ENCODE peak calls at places on chromosome 3, in five cellular contexts. F, A, Y, N and Z are unnamed samples.

GRCh38 chr3:55267206-55267930 is 219.7 kb downstream of the WNT5A start:
- DNase-seq in F (no peak), A (peak), Y (no peak), N (no peak), Z (no peak)

GRCh38 chr3:134476977-134477376 is 8.8 kb downstream of the ANAPC13 start:
- DNase-seq in F (no peak), A (no peak), Y (no peak), N (no peak), Z (no peak)

GRCh38 chr3:112647122-112647521 is 6.2 kb upstream of the CCDC80 start:
- DNase-seq in F (no peak), A (peak), Y (no peak), N (no peak), Z (no peak)

GRCh38 chr3:28322464-28322863 is 26.1 kb upstream of the ZCWPW2 start:
- DNase-seq in F (no peak), A (no peak), Y (no peak), N (no peak), Z (no peak)

GRCh38 chr3:140736863-140737460 is 59.1 kb downstream of the TRIM42 start:
- DNase-seq in F (peak), A (no peak), Y (no peak), N (peak), Z (peak)

GRCh38 chr3:99191186-99191585 is 289.7 kb upstream of the DCBLD2 start:
- DNase-seq in F (no peak), A (no peak), Y (no peak), N (no peak), Z (no peak)

GRCh38 chr3:186700267-186700666 is 16.9 kb upstream of the KNG1 start:
- DNase-seq in F (no peak), A (no peak), Y (no peak), N (no peak), Z (no peak)

GRCh38 chr3:43009547-43009946 is 30.4 kb downstream of the GASK1A start:
- DNase-seq in F (no peak), A (no peak), Y (no peak), N (no peak), Z (no peak)

GRCh38 chr3:126676919-126677705 is 22.2 kb upstream of the TXNRD3 start:
- DNase-seq in F (peak), A (no peak), Y (no peak), N (no peak), Z (no peak)

GRCh38 chr3:56591256-56591655 is 34.3 kb downstream of the CCDC66 start:
- DNase-seq in F (no peak), A (no peak), Y (no peak), N (no peak), Z (no peak)

GRCh38 chr3:43637702-43638101 is 15.9 kb upstream of the ANO10 start:
- DNase-seq in F (no peak), A (no peak), Y (no peak), N (no peak), Z (no peak)

GRCh38 chr3:10779293-10779805 is 36.7 kb upstream of the SLC6A11 start:
- DNase-seq in F (no peak), A (no peak), Y (no peak), N (no peak), Z (no peak)

GRCh38 chr3:111904376-111905241 is 45.5 kb downstream of the PHLDB2 start:
- DNase-seq in F (no peak), A (peak), Y (no peak), N (peak), Z (no peak)

GRCh38 chr3:24365168-24365567 is 129.5 kb downstream of the THRB start:
- DNase-seq in F (peak), A (peak), Y (no peak), N (peak), Z (peak)

GRCh38 chr3:126050626-126051025 is 33.3 kb downstream of the SLC41A3 start:
- DNase-seq in F (no peak), A (no peak), Y (no peak), N (no peak), Z (no peak)

GRCh38 chr3:37590328-37591079 is 271.2 kb upstream of the CTDSPL start:
- DNase-seq in F (no peak), A (no peak), Y (no peak), N (peak), Z (no peak)

GRCh38 chr3:28226020-28226419 is 15.4 kb upstream of the CMC1 start:
- DNase-seq in F (no peak), A (no peak), Y (no peak), N (no peak), Z (no peak)

GRCh38 chr3:52531636-52532516 is 1.8 kb downstream of the NT5DC2 start:
- DNase-seq in F (no peak), A (no peak), Y (peak), N (no peak), Z (no peak)

GRCh38 chr3:46950177-46950576 is 26.4 kb downstream of the CCDC12 start:
- DNase-seq in F (no peak), A (no peak), Y (no peak), N (no peak), Z (no peak)

GRCh38 chr3:50520849-50521248 is 17.4 kb upstream of the CACNA2D2 start:
- DNase-seq in F (no peak), A (no peak), Y (no peak), N (no peak), Z (no peak)

GRCh38 chr3:6721496-6721895 is 139.4 kb upstream of the GRM7 start:
- DNase-seq in F (no peak), A (no peak), Y (no peak), N (no peak), Z (no peak)

GRCh38 chr3:175695251-175695650 is 836.1 kb downstream of the NAALADL2 start:
- DNase-seq in F (no peak), A (no peak), Y (no peak), N (no peak), Z (no peak)

GRCh38 chr3:50008931-50009330 is 69.0 kb downstream of the RBM6 start:
- DNase-seq in F (no peak), A (peak), Y (no peak), N (no peak), Z (no peak)

GRCh38 chr3:45544719-45545296 is 49.7 kb upstream of the LIMD1 start:
- DNase-seq in F (no peak), A (no peak), Y (no peak), N (no peak), Z (no peak)

GRCh38 chr3:52088445-52089367 is 32.3 kb upstream of the DUSP7 start:
- DNase-seq in F (no peak), A (peak), Y (no peak), N (no peak), Z (no peak)

GRCh38 chr3:155444771-155445170 is 151.3 kb upstream of the STRIT1 start:
- DNase-seq in F (no peak), A (no peak), Y (no peak), N (no peak), Z (no peak)

GRCh38 chr3:192862408-192863385 is 55.0 kb downstream of the MB21D2 start:
- DNase-seq in F (no peak), A (no peak), Y (no peak), N (no peak), Z (no peak)

GRCh38 chr3:16937421-16937820 is 52.7 kb downstream of the PLCL2 start:
- DNase-seq in F (no peak), A (no peak), Y (no peak), N (no peak), Z (no peak)